ENCODE peak calls at places on chromosomes 4 and X, in nine cellular contexts. One of them, this sample, is unnamed.

GRCh38 chrX:153725039-153725831 is 579 bp downstream of the ABCD1 start:
- DNase-seq in heart left ventricle: no peak
- DNase-seq in fibroblast of mammary gland: no peak
- DNase-seq in fibroblast of pulmonary artery: no peak
- DNase-seq in tibial artery: no peak
- DNase-seq in stomach: no peak
- DNase-seq in AG10803: no peak
- DNase-seq in spleen: peak
- DNase-seq in right lobe of liver: peak
- DNase-seq in this sample: no peak

GRCh38 chrX:68536884-68537283 is 38.0 kb downstream of the YIPF6 start:
- DNase-seq in heart left ventricle: no peak
- DNase-seq in fibroblast of mammary gland: no peak
- DNase-seq in AG10803: no peak
- DNase-seq in tibial artery: no peak
- DNase-seq in stomach: no peak
- DNase-seq in right lobe of liver: no peak
- DNase-seq in spleen: no peak
- DNase-seq in fibroblast of pulmonary artery: no peak
- DNase-seq in this sample: no peak

GRCh38 chrX:41308884-41309655 is 24.9 kb upstream of the DDX3X start:
- DNase-seq in fibroblast of pulmonary artery: no peak
- DNase-seq in fibroblast of mammary gland: no peak
- DNase-seq in AG10803: peak
- DNase-seq in heart left ventricle: no peak
- DNase-seq in spleen: no peak
- DNase-seq in right lobe of liver: no peak
- DNase-seq in tibial artery: no peak
- DNase-seq in stomach: no peak
- DNase-seq in this sample: no peak

GRCh38 chr4:102754044-102754443 is 6.7 kb downstream of the MANBA start:
- DNase-seq in right lobe of liver: no peak
- DNase-seq in heart left ventricle: no peak
- DNase-seq in stomach: no peak
- DNase-seq in tibial artery: no peak
- DNase-seq in fibroblast of mammary gland: no peak
- DNase-seq in fibroblast of pulmonary artery: no peak
- DNase-seq in spleen: no peak
- DNase-seq in AG10803: no peak
- DNase-seq in this sample: no peak

GRCh38 chr4:48623182-48623780 is 133.2 kb downstream of the ZAR1 start:
- DNase-seq in spleen: no peak
- DNase-seq in fibroblast of mammary gland: no peak
- DNase-seq in stomach: no peak
- DNase-seq in tibial artery: no peak
- DNase-seq in heart left ventricle: no peak
- DNase-seq in right lobe of liver: no peak
- DNase-seq in AG10803: no peak
- DNase-seq in fibroblast of pulmonary artery: no peak
- DNase-seq in this sample: no peak

GRCh38 chr4:124887738-124888137 is 175.2 kb upstream of the ANKRD50 start:
- DNase-seq in spleen: no peak
- DNase-seq in stomach: no peak
- DNase-seq in right lobe of liver: no peak
- DNase-seq in fibroblast of pulmonary artery: no peak
- DNase-seq in fibroblast of mammary gland: no peak
- DNase-seq in AG10803: no peak
- DNase-seq in tibial artery: no peak
- DNase-seq in heart left ventricle: no peak
- DNase-seq in this sample: no peak

GRCh38 chr4:73721419-73721818 is 18.9 kb upstream of the CXCL8 start:
- DNase-seq in tibial artery: no peak
- DNase-seq in stomach: no peak
- DNase-seq in right lobe of liver: no peak
- DNase-seq in heart left ventricle: no peak
- DNase-seq in AG10803: peak
- DNase-seq in fibroblast of pulmonary artery: peak
- DNase-seq in spleen: no peak
- DNase-seq in fibroblast of mammary gland: peak
- DNase-seq in this sample: peak

GRCh38 chr4:47538516-47538915 is 53.4 kb downstream of the ATP10D start:
- DNase-seq in tibial artery: no peak
- DNase-seq in stomach: no peak
- DNase-seq in fibroblast of pulmonary artery: peak
- DNase-seq in fibroblast of mammary gland: no peak
- DNase-seq in heart left ventricle: no peak
- DNase-seq in spleen: no peak
- DNase-seq in right lobe of liver: no peak
- DNase-seq in AG10803: peak
- DNase-seq in this sample: peak

GRCh38 chr4:11542952-11543351 is 114.3 kb upstream of the HS3ST1 start:
- DNase-seq in tibial artery: no peak
- DNase-seq in stomach: no peak
- DNase-seq in AG10803: no peak
- DNase-seq in right lobe of liver: no peak
- DNase-seq in heart left ventricle: no peak
- DNase-seq in fibroblast of mammary gland: no peak
- DNase-seq in spleen: no peak
- DNase-seq in fibroblast of pulmonary artery: no peak
- DNase-seq in this sample: no peak

GRCh38 chr4:7206385-7206784 is 14.0 kb downstream of the SORCS2 start:
- DNase-seq in tibial artery: peak
- DNase-seq in spleen: no peak
- DNase-seq in fibroblast of pulmonary artery: peak
- DNase-seq in fibroblast of mammary gland: peak
- DNase-seq in right lobe of liver: peak
- DNase-seq in heart left ventricle: no peak
- DNase-seq in stomach: no peak
- DNase-seq in AG10803: peak
- DNase-seq in this sample: peak

GRCh38 chrX:51742586-51742985 is 656 bp upstream of the GSPT2 start:
- DNase-seq in right lobe of liver: no peak
- DNase-seq in AG10803: no peak
- DNase-seq in heart left ventricle: no peak
- DNase-seq in fibroblast of pulmonary artery: no peak
- DNase-seq in spleen: no peak
- DNase-seq in stomach: no peak
- DNase-seq in fibroblast of mammary gland: no peak
- DNase-seq in tibial artery: no peak
- DNase-seq in this sample: no peak

GRCh38 chrX:51747671-51748070 is 4.4 kb downstream of the GSPT2 start:
- DNase-seq in tibial artery: no peak
- DNase-seq in fibroblast of mammary gland: peak
- DNase-seq in fibroblast of pulmonary artery: peak
- DNase-seq in spleen: no peak
- DNase-seq in AG10803: peak
- DNase-seq in right lobe of liver: no peak
- DNase-seq in heart left ventricle: no peak
- DNase-seq in stomach: no peak
- DNase-seq in this sample: no peak

DNA sequence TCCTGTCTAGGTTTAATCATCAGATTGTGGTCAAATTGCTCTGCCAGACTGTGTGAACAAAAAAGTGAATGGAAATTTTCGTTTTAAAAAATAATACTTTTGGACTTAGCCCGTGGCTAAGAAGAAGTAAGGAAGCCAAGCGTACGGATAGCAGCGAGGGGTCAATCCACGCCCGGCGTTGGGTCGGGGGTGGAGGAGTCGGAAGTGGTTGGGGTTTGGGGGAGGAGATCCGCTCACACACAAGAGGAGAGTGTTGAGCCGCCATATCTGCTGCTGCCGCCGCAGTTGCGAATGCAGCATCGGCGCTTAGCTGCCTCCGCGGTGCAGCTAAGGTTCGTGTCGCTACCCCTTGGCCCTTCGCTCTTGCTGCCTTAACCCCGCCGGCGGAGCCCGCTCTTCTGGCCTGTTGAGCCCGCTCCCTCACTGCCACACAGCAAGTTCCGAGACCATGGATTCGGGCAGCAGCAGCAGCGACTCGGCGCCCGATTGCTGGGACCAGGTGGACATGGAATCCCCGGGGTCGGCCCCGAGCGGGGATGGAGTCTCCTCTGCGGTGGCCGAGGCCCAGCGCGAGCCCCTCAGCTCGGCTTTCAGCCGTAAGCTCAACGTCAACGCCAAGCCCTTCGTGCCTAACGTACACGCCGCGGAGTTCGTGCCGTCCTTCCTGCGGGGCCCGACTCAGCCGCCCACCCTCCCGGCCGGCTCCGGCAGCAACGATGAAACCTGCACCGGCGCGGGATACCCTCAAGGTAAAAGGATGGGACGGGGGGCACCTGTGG is at the start of gene GSPT2:
- DNase-seq in AG10803: peak
- DNase-seq in stomach: peak
- DNase-seq in tibial artery: peak
- DNase-seq in fibroblast of mammary gland: peak
- DNase-seq in fibroblast of pulmonary artery: peak
- DNase-seq in heart left ventricle: peak
- DNase-seq in right lobe of liver: peak
- DNase-seq in spleen: peak
- DNase-seq in this sample: peak
- H3K4me3 ChIP-seq in AG10803: peak
- H3K4me3 ChIP-seq in stomach: peak
- H3K4me3 ChIP-seq in tibial artery: peak
- H3K4me3 ChIP-seq in fibroblast of mammary gland: peak
- H3K4me3 ChIP-seq in fibroblast of pulmonary artery: peak
- H3K4me3 ChIP-seq in heart left ventricle: peak
- H3K4me3 ChIP-seq in right lobe of liver: peak
- H3K4me3 ChIP-seq in spleen: peak
- H3K4me3 ChIP-seq in this sample: peak

DNA sequence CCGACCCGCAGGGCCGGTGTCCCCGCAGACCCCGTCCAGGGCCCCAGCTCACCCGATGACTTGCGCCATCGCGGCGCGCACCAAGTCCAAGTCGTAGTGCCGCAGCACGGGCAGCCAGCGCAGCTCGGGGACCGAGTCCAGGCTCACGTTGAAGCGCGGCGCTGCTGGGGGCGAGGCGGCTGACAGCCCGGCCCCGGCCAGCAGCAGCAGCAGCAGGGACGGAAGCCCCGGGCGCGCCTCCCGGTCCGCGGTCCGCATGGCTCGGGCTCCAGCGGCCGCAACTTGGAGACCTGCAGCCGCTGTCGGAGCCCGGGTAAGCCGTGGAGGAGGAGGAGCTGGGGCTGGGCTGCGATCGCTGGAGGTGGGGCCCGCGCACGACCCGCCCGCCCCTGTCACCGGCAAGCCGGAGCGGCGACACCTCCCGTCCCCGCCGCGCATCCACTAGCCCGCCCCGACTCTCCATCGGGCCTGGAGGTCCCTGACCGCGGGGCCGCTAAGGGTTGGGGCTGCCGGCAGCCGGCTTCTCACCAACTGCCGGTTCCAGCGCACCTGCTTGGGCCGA is at the start of gene NAAA:
- DNase-seq in AG10803: peak
- DNase-seq in fibroblast of mammary gland: peak
- DNase-seq in right lobe of liver: peak
- DNase-seq in heart left ventricle: peak
- DNase-seq in stomach: peak
- DNase-seq in tibial artery: peak
- DNase-seq in spleen: peak
- DNase-seq in fibroblast of pulmonary artery: peak
- DNase-seq in this sample: peak
- TF ChIP-seq CTCF in AG10803: peak
- TF ChIP-seq CTCF in fibroblast of mammary gland: no peak
- TF ChIP-seq CTCF in right lobe of liver: peak
- TF ChIP-seq CTCF in heart left ventricle: no peak
- TF ChIP-seq CTCF in stomach: no peak
- TF ChIP-seq CTCF in tibial artery: peak
- TF ChIP-seq CTCF in spleen: no peak
- TF ChIP-seq CTCF in fibroblast of pulmonary artery: no peak
- TF ChIP-seq CTCF in this sample: no peak

GRCh38 chr4:168614316-168615057 is 117.6 kb downstream of the PALLD start:
- DNase-seq in tibial artery: no peak
- DNase-seq in AG10803: peak
- DNase-seq in right lobe of liver: no peak
- DNase-seq in fibroblast of mammary gland: no peak
- DNase-seq in spleen: no peak
- DNase-seq in heart left ventricle: no peak
- DNase-seq in stomach: no peak
- DNase-seq in fibroblast of pulmonary artery: no peak
- DNase-seq in this sample: peak

GRCh38 chr4:168618577-168619265 is 121.9 kb downstream of the PALLD start:
- DNase-seq in fibroblast of pulmonary artery: peak
- DNase-seq in right lobe of liver: no peak
- DNase-seq in spleen: no peak
- DNase-seq in tibial artery: no peak
- DNase-seq in heart left ventricle: peak
- DNase-seq in fibroblast of mammary gland: peak
- DNase-seq in stomach: no peak
- DNase-seq in AG10803: peak
- DNase-seq in this sample: peak

GRCh38 chr4:168612435-168613139 is 115.7 kb downstream of the PALLD start:
- DNase-seq in heart left ventricle: no peak
- DNase-seq in fibroblast of pulmonary artery: peak
- DNase-seq in right lobe of liver: no peak
- DNase-seq in tibial artery: no peak
- DNase-seq in spleen: no peak
- DNase-seq in AG10803: peak
- DNase-seq in stomach: no peak
- DNase-seq in fibroblast of mammary gland: peak
- DNase-seq in this sample: peak

GRCh38 chr4:168613869-168614268 is 117.0 kb downstream of the PALLD start:
- DNase-seq in AG10803: no peak
- DNase-seq in fibroblast of pulmonary artery: no peak
- DNase-seq in spleen: no peak
- DNase-seq in tibial artery: no peak
- DNase-seq in stomach: no peak
- DNase-seq in right lobe of liver: no peak
- DNase-seq in heart left ventricle: no peak
- DNase-seq in fibroblast of mammary gland: no peak
- DNase-seq in this sample: no peak

DNA sequence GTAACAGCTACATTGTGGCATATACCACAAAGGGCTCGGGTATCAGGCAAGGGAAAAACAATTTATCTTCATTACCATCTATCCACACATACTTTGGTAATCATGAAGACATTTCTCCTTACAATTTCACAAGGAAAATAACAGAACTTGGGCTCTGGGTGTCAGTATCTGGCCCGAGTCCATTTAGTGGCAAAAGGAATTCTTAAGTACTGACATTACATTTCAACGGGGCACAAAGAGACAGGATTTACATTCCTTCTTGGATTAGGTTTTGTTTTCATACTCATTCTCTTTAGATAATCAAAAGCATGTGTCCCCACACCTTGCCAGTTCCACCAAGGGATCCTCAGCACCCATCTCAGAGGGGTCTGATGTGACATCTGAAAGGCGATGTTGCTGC is 118.4 kb downstream of the PALLD start:
- DNase-seq in right lobe of liver: no peak
- DNase-seq in fibroblast of pulmonary artery: peak
- DNase-seq in heart left ventricle: no peak
- DNase-seq in fibroblast of mammary gland: peak
- DNase-seq in stomach: no peak
- DNase-seq in spleen: no peak
- DNase-seq in tibial artery: no peak
- DNase-seq in AG10803: peak
- DNase-seq in this sample: peak
- H3K4me3 ChIP-seq in right lobe of liver: no peak
- H3K4me3 ChIP-seq in fibroblast of pulmonary artery: no peak
- H3K4me3 ChIP-seq in heart left ventricle: no peak
- H3K4me3 ChIP-seq in fibroblast of mammary gland: no peak
- H3K4me3 ChIP-seq in stomach: no peak
- H3K4me3 ChIP-seq in spleen: no peak
- H3K4me3 ChIP-seq in tibial artery: no peak
- H3K4me3 ChIP-seq in AG10803: no peak
- H3K4me3 ChIP-seq in this sample: no peak

GRCh38 chr4:94759767-94760211 is 2.0 kb downstream of the BMPR1B start:
- DNase-seq in stomach: no peak
- DNase-seq in fibroblast of mammary gland: no peak
- DNase-seq in tibial artery: no peak
- DNase-seq in AG10803: no peak
- DNase-seq in fibroblast of pulmonary artery: no peak
- DNase-seq in spleen: no peak
- DNase-seq in heart left ventricle: no peak
- DNase-seq in right lobe of liver: no peak
- DNase-seq in this sample: no peak
- TF ChIP-seq CTCF in stomach: no peak
- TF ChIP-seq CTCF in fibroblast of mammary gland: no peak
- TF ChIP-seq CTCF in tibial artery: no peak
- TF ChIP-seq CTCF in AG10803: no peak
- TF ChIP-seq CTCF in fibroblast of pulmonary artery: no peak
- TF ChIP-seq CTCF in spleen: no peak
- TF ChIP-seq CTCF in heart left ventricle: no peak
- TF ChIP-seq CTCF in right lobe of liver: no peak
- TF ChIP-seq CTCF in this sample: no peak